ENCODE peak calls at places on chromosome 16, in four cellular contexts. G, Z, Y and E are unnamed samples.

GRCh38 chr16:51708861-51709260 is 557.8 kb upstream of the SALL1 start:
- DNase-seq in G (no peak), Z (no peak), Y (no peak), E (no peak)

GRCh38 chr16:51473091-51473490 is 322.0 kb upstream of the SALL1 start:
- DNase-seq in G (no peak), Z (no peak), Y (no peak), E (no peak)

GRCh38 chr16:81350306-81350615 is 35.5 kb downstream of the GAN start:
- DNase-seq in G (no peak), Z (no peak), Y (no peak), E (no peak)

GRCh38 chr16:28494141-28494851 is at the start of gene APOBR:
- DNase-seq in G (no peak), Z (peak), Y (no peak), E (peak)

GRCh38 chr16:53257001-53257400 is 177.3 kb upstream of the RBL2 start:
- DNase-seq in G (no peak), Z (no peak), Y (no peak), E (no peak)

GRCh38 chr16:65634833-65635232 is 513.0 kb upstream of the CDH11 start:
- DNase-seq in G (no peak), Z (no peak), Y (no peak), E (no peak)

GRCh38 chr16:27347930-27348685 is 34.3 kb downstream of the IL4R start:
- DNase-seq in G (no peak), Z (no peak), Y (no peak), E (no peak)

GRCh38 chr16:4846503-4846900 is 586 bp downstream of the GLYR1 start:
- DNase-seq in G (no peak), Z (peak), Y (peak), E (peak)

GRCh38 chr16:117381-118365 is 20.8 kb downstream of the NPRL3 start:
- DNase-seq in G (peak), Z (peak), Y (peak), E (peak)

GRCh38 chr16:66026931-66027330 is 339.6 kb upstream of the CDH5 start:
- DNase-seq in G (no peak), Z (no peak), Y (no peak), E (no peak)

GRCh38 chr16:56684926-56685590 is 2.8 kb downstream of the MT1X start:
- DNase-seq in G (no peak), Z (no peak), Y (no peak), E (no peak)

GRCh38 chr16:81583893-81584705 is 139.5 kb downstream of the CMIP start:
- DNase-seq in G (no peak), Z (no peak), Y (no peak), E (no peak)

GRCh38 chr16:19410435-19411153 is 7.1 kb upstream of the TMC5 start:
- DNase-seq in G (no peak), Z (no peak), Y (peak), E (no peak)

GRCh38 chr16:55655709-55656694 is at the start of gene SLC6A2:
- DNase-seq in G (no peak), Z (no peak), Y (peak), E (no peak)

GRCh38 chr16:11560701-11561439 is 25.8 kb downstream of the LITAF start:
- DNase-seq in G (no peak), Z (peak), Y (no peak), E (peak)

GRCh38 chr16:86509759-86510464 is 415 bp upstream of the FOXF1 start:
- DNase-seq in G (peak), Z (no peak), Y (peak), E (no peak)

GRCh38 chr16:74309789-74310781 is 13.5 kb downstream of the PSMD7 start:
- DNase-seq in G (peak), Z (no peak), Y (no peak), E (no peak)